ENCODE peak calls at places on chromosomes 6 and 20, in four cellular contexts. R is SK-N-SH, A is HL-60, Z is H1. C is an unnamed sample.

GRCh38 chr6:70162972-70163371 is 139.9 kb downstream of the COL9A1 start:
- DNase-seq in R (no peak), A (no peak), Z (no peak), C (no peak)

GRCh38 chr6:50899306-50899840 is 80.7 kb downstream of the TFAP2B start:
- DNase-seq in R (no peak), A (no peak), Z (no peak), C (no peak)

GRCh38 chr6:8059129-8059528 is 5.1 kb downstream of the BLOC1S5 start:
- DNase-seq in R (peak), A (no peak), Z (no peak), C (no peak)

GRCh38 chr20:57907131-57908083 is 197.6 kb upstream of the PMEPA1 start:
- DNase-seq in R (peak), A (no peak), Z (no peak), C (no peak)

GRCh38 chr6:106749611-106750010 is 120.2 kb downstream of the QRSL1 start:
- DNase-seq in R (no peak), A (no peak), Z (no peak), C (no peak)

GRCh38 chr6:130307752-130308361 is 58.0 kb upstream of the TMEM200A start:
- DNase-seq in R (no peak), A (no peak), Z (no peak), C (no peak)

GRCh38 chr20:52160805-52161204 is 30.8 kb downstream of the ZFP64 start:
- DNase-seq in R (no peak), A (no peak), Z (no peak), C (no peak)

GRCh38 chr20:4513720-4514119 is 208.0 kb upstream of the PRND start:
- DNase-seq in R (no peak), A (no peak), Z (no peak), C (no peak)

GRCh38 chr6:125314019-125314581 is 12.3 kb upstream of the HDDC2 start:
- DNase-seq in R (peak), A (no peak), Z (no peak), C (peak)

GRCh38 chr6:100175814-100176275 is 181.8 kb upstream of the MCHR2 start:
- DNase-seq in R (no peak), A (no peak), Z (no peak), C (no peak)

GRCh38 chr6:684831-685636 is 7.9 kb downstream of the EXOC2 start:
- DNase-seq in R (no peak), A (no peak), Z (no peak), C (no peak)

GRCh38 chr6:156660389-156660788 is 116.8 kb upstream of the ARID1B start:
- DNase-seq in R (no peak), A (no peak), Z (no peak), C (no peak)

GRCh38 chr6:7172605-7173185 is 64.9 kb downstream of the RREB1 start:
- DNase-seq in R (no peak), A (no peak), Z (no peak), C (no peak)

GRCh38 chr6:41963371-41963770 is 21.8 kb upstream of the CCND3 start:
- DNase-seq in R (no peak), A (no peak), Z (no peak), C (no peak)

GRCh38 chr20:24669701-24670100 is 200.3 kb downstream of the SYNDIG1 start:
- DNase-seq in R (no peak), A (no peak), Z (no peak), C (no peak)

GRCh38 chr20:44017905-44018683 is 103.4 kb downstream of the TOX2 start:
- DNase-seq in R (peak), A (no peak), Z (no peak), C (peak)
- TF ChIP-seq POLR2AphosphoS5 in R (peak), A (no peak), Z (no peak), C (peak)

GRCh38 chr20:22404609-22405170 is 179.7 kb downstream of the FOXA2 start:
- DNase-seq in R (no peak), A (no peak), Z (no peak), C (no peak)

GRCh38 chr20:22411568-22412450 is 172.6 kb downstream of the FOXA2 start:
- DNase-seq in R (no peak), A (no peak), Z (no peak), C (no peak)

GRCh38 chr20:22410556-22411130 is 173.7 kb downstream of the FOXA2 start:
- DNase-seq in R (no peak), A (no peak), Z (no peak), C (no peak)

GRCh38 chr20:22407237-22408193 is 176.9 kb downstream of the FOXA2 start:
- DNase-seq in R (no peak), A (no peak), Z (no peak), C (no peak)

DNA sequence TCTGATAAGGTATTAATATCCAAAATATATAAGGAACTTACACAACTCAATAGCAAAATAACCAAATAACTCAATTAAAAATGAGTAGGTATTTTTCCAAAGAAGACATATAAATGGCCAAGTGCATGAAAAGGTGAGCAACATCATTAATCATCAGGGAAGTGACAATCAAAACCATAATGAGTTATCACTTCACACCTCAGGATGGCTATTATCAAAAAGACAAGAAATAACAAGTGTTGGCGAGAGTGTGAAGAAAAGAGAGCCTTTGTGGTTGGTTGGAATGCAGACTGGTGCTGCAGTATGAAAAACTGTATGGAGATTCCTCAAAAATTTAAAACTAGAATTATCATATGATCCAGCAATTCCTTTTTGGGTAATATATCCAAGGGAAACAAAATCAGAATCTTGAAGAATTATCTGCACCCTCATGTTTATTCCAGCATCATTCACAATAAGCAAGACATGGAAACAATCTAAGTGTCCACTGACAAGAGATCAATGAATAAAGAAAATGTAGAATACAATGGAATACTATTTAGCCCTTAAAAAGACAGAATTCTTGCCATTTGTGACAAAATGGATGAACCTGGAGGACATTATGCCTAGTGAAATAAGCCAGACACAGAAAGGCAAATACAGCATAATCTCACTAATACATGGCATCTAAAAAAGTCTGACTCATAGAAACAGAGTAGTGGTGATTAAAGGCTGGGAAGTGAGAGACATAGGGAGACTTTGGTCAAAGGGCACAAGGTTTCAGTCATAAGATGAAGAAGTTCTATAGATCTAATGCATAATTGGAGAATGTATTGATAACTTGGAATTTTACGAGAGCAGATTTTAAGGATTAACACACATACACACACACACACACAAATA is 175.6 kb downstream of the FOXA2 start:
- DNase-seq in R (no peak), A (no peak), Z (no peak), C (no peak)
- TF ChIP-seq POLR2AphosphoS5 in R (no peak), A (no peak), Z (no peak), C (no peak)

DNA sequence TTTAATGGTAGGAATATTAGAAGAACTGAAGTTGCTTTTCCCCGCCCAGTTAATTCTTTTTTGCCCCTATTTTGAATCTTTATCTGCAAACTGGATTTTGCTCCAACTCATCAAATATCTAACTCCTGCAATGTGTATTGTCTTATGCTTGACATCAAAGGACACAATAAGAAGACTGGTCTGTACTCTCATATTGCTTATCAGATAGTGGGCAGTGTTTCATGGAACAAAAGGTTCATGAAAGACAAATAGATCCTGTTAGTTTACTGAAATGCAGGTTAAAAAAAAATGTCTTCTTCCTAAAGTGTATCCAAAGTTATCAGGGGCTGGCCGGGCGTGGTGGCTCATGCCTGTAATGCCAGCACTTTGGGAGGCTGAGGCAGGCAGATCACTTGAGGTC is 27.7 kb upstream of the GTF3C6 start:
- DNase-seq in R (no peak), A (no peak), Z (no peak), C (no peak)
- TF ChIP-seq POLR2AphosphoS5 in R (no peak), A (no peak), Z (no peak), C (no peak)

GRCh38 chr6:147213772-147214171 is 9.6 kb downstream of the STXBP5 start:
- DNase-seq in R (no peak), A (no peak), Z (no peak), C (no peak)
- TF ChIP-seq POLR2AphosphoS5 in R (no peak), A (no peak), Z (no peak), C (no peak)

GRCh38 chr6:89084954-89085353 is 4.4 kb downstream of the PNRC1 start:
- DNase-seq in R (no peak), A (no peak), Z (no peak), C (no peak)

GRCh38 chr6:89084542-89084941 is 4.0 kb downstream of the PNRC1 start:
- DNase-seq in R (no peak), A (no peak), Z (no peak), C (no peak)

GRCh38 chr6:89087881-89088280 is 7.3 kb downstream of the PNRC1 start:
- DNase-seq in R (no peak), A (peak), Z (no peak), C (no peak)

GRCh38 chr6:89082439-89082838 is 1.9 kb downstream of the PNRC1 start:
- DNase-seq in R (no peak), A (no peak), Z (no peak), C (no peak)

DNA sequence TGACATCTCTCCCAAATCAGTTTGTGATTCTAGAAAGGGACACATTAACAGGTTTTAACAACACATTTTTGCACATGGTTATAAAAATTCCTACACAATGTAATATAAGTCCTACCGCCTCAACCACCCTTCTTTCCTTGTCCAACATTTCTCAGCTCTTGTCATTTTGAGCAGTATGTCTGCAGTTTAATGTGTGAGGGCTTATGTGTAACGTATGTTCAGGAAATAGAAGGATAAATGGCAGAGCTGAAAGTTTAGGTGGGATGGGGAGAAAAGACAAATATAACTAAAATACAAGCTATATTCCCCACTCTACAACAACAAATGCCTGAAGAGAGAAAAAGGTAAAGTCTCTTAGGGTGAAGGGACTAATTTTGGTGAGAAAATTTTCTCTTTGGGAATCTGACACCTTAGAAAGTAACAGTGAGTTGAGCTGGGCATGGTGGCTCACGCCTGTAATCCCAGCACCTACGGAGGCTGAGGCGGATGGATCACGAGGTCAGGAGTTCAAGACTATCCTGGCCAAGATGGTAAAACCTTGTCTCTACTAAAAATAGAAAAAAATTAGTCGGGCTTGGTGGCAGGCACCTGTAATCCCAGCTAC is 5.0 kb downstream of the PNRC1 start:
- DNase-seq in R (no peak), A (no peak), Z (no peak), C (no peak)
- TF ChIP-seq POLR2AphosphoS5 in R (no peak), A (no peak), Z (peak), C (no peak)

GRCh38 chr20:13165203-13165602 is 55.9 kb upstream of the ISM1 start:
- DNase-seq in R (no peak), A (no peak), Z (no peak), C (no peak)
- TF ChIP-seq POLR2AphosphoS5 in R (no peak), A (no peak), Z (no peak), C (no peak)

GRCh38 chr6:150684161-150684560 is 84.5 kb downstream of the PLEKHG1 start:
- DNase-seq in R (no peak), A (no peak), Z (no peak), C (no peak)

GRCh38 chr6:150687508-150687907 is 87.8 kb downstream of the PLEKHG1 start:
- DNase-seq in R (no peak), A (no peak), Z (no peak), C (peak)

GRCh38 chr6:150684715-150685459 is 85.2 kb downstream of the PLEKHG1 start:
- DNase-seq in R (no peak), A (no peak), Z (no peak), C (peak)

GRCh38 chr6:150685860-150686259 is 86.2 kb downstream of the PLEKHG1 start:
- DNase-seq in R (peak), A (peak), Z (peak), C (peak)

GRCh38 chr6:150686566-150686965 is 86.9 kb downstream of the PLEKHG1 start:
- DNase-seq in R (no peak), A (no peak), Z (no peak), C (no peak)
- TF ChIP-seq POLR2AphosphoS5 in R (no peak), A (no peak), Z (no peak), C (no peak)

DNA sequence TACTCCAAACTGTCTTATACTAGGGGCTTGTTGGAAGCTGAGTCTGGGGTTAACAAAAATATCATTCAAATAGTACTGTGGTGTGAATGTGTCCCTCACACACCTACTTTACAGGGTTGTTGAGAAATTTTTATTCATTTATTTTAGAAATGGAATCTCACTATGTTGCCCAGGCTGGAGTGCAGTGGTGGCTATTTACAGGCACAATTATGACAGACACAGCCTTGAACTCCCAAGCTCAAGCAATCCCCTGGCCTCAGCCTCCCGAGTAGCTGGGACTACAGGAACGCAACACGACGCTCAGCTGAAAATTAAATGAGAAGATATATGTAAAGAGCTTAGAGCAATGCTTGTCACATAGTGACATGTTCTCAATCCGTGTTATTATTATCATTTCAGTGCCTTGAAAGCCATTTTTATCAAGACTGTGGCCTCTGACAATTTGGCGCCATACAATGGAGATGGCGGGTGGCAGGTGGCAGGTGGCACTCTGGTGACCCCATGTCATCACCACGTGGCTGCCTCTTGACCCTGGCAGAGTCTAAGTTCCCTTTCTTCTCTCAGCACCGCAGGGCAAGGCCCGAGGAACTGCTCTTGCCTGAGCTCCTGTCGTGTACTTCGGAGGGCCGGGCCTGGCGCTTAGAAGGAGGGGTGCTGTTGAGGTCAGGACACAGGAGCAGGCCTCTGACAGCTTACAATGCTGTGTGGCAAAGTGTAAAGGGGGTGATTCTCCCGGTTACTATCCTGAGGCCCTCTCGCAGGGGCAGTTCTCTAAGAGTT is 64.5 kb downstream of the STX11 start:
- DNase-seq in R (peak), A (peak), Z (no peak), C (no peak)
- TF ChIP-seq POLR2AphosphoS5 in R (no peak), A (peak), Z (no peak), C (no peak)

C was measured in transverse colon.